ENCODE peak calls at places on chromosomes 6 and 20, in seven cellular contexts. O is activated CD8-positive, alpha-beta memory T cell treated with anti-CD3 and anti-CD28 coated beads for 4 hours; A is hepatocyte; G is effector memory CD4-positive, alpha-beta T cell; R is mucosa of descending colon; N is NCI-H1092; E is NCI-H1417. T is an unnamed sample.

GRCh38 chr6:106128981-106129761 is 43.0 kb downstream of the PRDM1 start:
- DNase-seq in A (peak), N (no peak), E (no peak), R (no peak), O (no peak), G (no peak), T (no peak)

GRCh38 chr20:64131406-64131805 is 24.0 kb upstream of the NPBWR2 start:
- DNase-seq in N (no peak), R (no peak), O (no peak), G (no peak), E (no peak), A (no peak), T (no peak)

GRCh38 chr6:124064317-124065113 is 260.9 kb downstream of the NKAIN2 start:
- DNase-seq in N (no peak), A (no peak), G (no peak), O (no peak), E (no peak), R (no peak), T (no peak)

GRCh38 chr6:147808631-147809030 is 300.1 kb downstream of the SAMD5 start:
- DNase-seq in O (no peak), N (no peak), R (no peak), E (no peak), G (no peak), A (no peak), T (no peak)

GRCh38 chr6:17115251-17116089 is 13.6 kb downstream of the STMND1 start:
- DNase-seq in O (no peak), E (no peak), A (peak), G (no peak), N (no peak), R (no peak), T (no peak)

GRCh38 chr6:97842536-97842935 is 559.5 kb upstream of the MMS22L start:
- DNase-seq in N (no peak), G (no peak), R (no peak), A (no peak), O (no peak), E (no peak), T (no peak)

GRCh38 chr6:111381126-111381525 is 101.9 kb downstream of the REV3L start:
- DNase-seq in E (no peak), O (no peak), A (no peak), R (no peak), N (no peak), G (no peak), T (no peak)

GRCh38 chr20:46312075-46312944 is 4.0 kb upstream of the CDH22 start:
- DNase-seq in O (no peak), R (no peak), A (peak), N (no peak), G (no peak), E (no peak), T (no peak)

GRCh38 chr6:164168595-164168994 is 754.1 kb downstream of the QKI start:
- DNase-seq in R (no peak), E (no peak), G (no peak), O (no peak), N (no peak), A (no peak), T (no peak)

GRCh38 chr20:48238326-48238725 is 453.0 kb upstream of the SULF2 start:
- DNase-seq in A (no peak), G (no peak), R (no peak), O (no peak), N (no peak), E (no peak), T (no peak)

GRCh38 chr6:63649269-63649668 is 13.7 kb downstream of the PHF3 start:
- DNase-seq in E (no peak), N (no peak), R (no peak), O (no peak), A (no peak), G (no peak), T (no peak)

GRCh38 chr20:63071541-63072181 is 64.9 kb upstream of the BHLHE23 start:
- DNase-seq in N (no peak), R (peak), G (no peak), E (peak), A (no peak), O (no peak), T (no peak)

GRCh38 chr6:149723771-149724417 is 6.0 kb upstream of the LATS1 start:
- DNase-seq in E (peak), N (no peak), G (no peak), R (no peak), A (peak), O (peak), T (no peak)

GRCh38 chr6:170132561-170132991 is 158.3 kb downstream of the DLL1 start:
- DNase-seq in N (no peak), O (no peak), E (no peak), G (no peak), R (no peak), A (no peak), T (no peak)

GRCh38 chr6:42453649-42454427 is 2.1 kb upstream of the TRERF1 start:
- DNase-seq in A (peak), R (peak), O (no peak), G (no peak), N (peak), E (no peak), T (no peak)

GRCh38 chr20:57655812-57656161 is 35.6 kb upstream of the ZBP1 start:
- DNase-seq in E (no peak), O (no peak), R (peak), G (no peak), A (no peak), N (no peak), T (no peak)

GRCh38 chr20:363319-364078 is 16.6 kb downstream of the NRSN2 start:
- DNase-seq in A (peak), O (no peak), R (no peak), E (no peak), G (no peak), N (no peak), T (no peak)

GRCh38 chr20:63087236-63087871 is 80.6 kb upstream of the BHLHE23 start:
- DNase-seq in O (no peak), R (peak), A (no peak), N (no peak), G (no peak), E (no peak), T (no peak)

GRCh38 chr6:43707767-43708166 is 20.2 kb upstream of the MRPS18A start:
- DNase-seq in G (no peak), N (no peak), O (no peak), E (no peak), R (no peak), A (no peak), T (no peak)

GRCh38 chr20:38343798-38344701 is 2.2 kb upstream of the LBP start:
- DNase-seq in N (no peak), R (no peak), E (no peak), A (peak), O (no peak), G (no peak), T (no peak)

GRCh38 chr6:33215281-33215680 is 7.0 kb downstream of the RING1 start:
- DNase-seq in O (no peak), N (no peak), E (no peak), A (no peak), G (no peak), R (no peak), T (no peak)

GRCh38 chr6:139927236-139927635 is 552.8 kb upstream of the CITED2 start:
- DNase-seq in G (no peak), R (no peak), A (no peak), O (no peak), N (no peak), E (no peak), T (no peak)

GRCh38 chr6:55902796-55903195 is 27.4 kb upstream of the BMP5 start:
- DNase-seq in E (no peak), A (peak), G (no peak), O (no peak), N (no peak), R (no peak), T (no peak)

GRCh38 chr20:38127011-38127621 is 38.0 kb downstream of the TGM2 start:
- DNase-seq in O (no peak), R (no peak), A (peak), E (no peak), N (peak), G (no peak), T (no peak)

GRCh38 chr6:149863846-149864577 is at the start of gene LRP11:
- DNase-seq in G (peak), R (peak), E (peak), A (peak), N (peak), O (peak), T (peak)

GRCh38 chr6:13368716-13369115 is 40.4 kb upstream of the TBC1D7 start:
- DNase-seq in N (no peak), G (no peak), A (no peak), O (no peak), R (no peak), E (no peak), T (no peak)

GRCh38 chr20:52269327-52269726 is 77.7 kb upstream of the ZFP64 start:
- DNase-seq in N (no peak), R (no peak), O (no peak), A (no peak), E (no peak), G (no peak), T (no peak)

GRCh38 chr20:60677819-60678218 is 574.2 kb upstream of the CDH4 start:
- DNase-seq in N (no peak), E (no peak), A (no peak), O (no peak), R (no peak), G (no peak), T (no peak)

GRCh38 chr6:94376876-94377275 is 957.5 kb upstream of the EPHA7 start:
- DNase-seq in O (no peak), E (no peak), G (no peak), R (no peak), A (no peak), N (no peak), T (no peak)

GRCh38 chr6:3341467-3341866 is 82.7 kb downstream of the PSMG4 start:
- DNase-seq in G (no peak), A (no peak), R (no peak), E (no peak), O (no peak), N (no peak), T (no peak)

GRCh38 chr6:109139109-109139508 is 43.8 kb downstream of the CEP57L1 start:
- DNase-seq in R (no peak), N (no peak), E (no peak), G (no peak), A (no peak), O (no peak), T (no peak)

GRCh38 chr6:127023001-127023778 is 95.3 kb upstream of the RSPO3 start:
- DNase-seq in N (no peak), E (no peak), A (no peak), R (no peak), G (no peak), O (no peak), T (no peak)

GRCh38 chr6:169904051-169904922 is 152.9 kb downstream of the ERMARD start:
- DNase-seq in A (no peak), R (no peak), G (no peak), N (no peak), E (no peak), O (no peak), T (no peak)

GRCh38 chr6:156787569-156788492 is 10.7 kb downstream of the ARID1B start:
- DNase-seq in E (no peak), O (no peak), G (no peak), R (no peak), N (no peak), A (no peak), T (no peak)

GRCh38 chr20:24437322-24438090 is 31.9 kb upstream of the SYNDIG1 start:
- DNase-seq in A (peak), E (no peak), R (no peak), N (no peak), O (no peak), G (no peak), T (no peak)

GRCh38 chr6:45587229-45588060 is 209.7 kb upstream of the SUPT3H start:
- DNase-seq in R (no peak), E (no peak), A (no peak), N (no peak), G (no peak), O (no peak), T (no peak)

GRCh38 chr6:20564269-20564668 is 30.0 kb downstream of the CDKAL1 start:
- DNase-seq in O (no peak), G (no peak), R (no peak), E (peak), N (no peak), A (no peak), T (peak)

GRCh38 chr6:30727920-30728605 is 7.9 kb downstream of the TUBB start:
- DNase-seq in E (no peak), G (no peak), A (peak), N (no peak), O (no peak), R (no peak), T (no peak)

GRCh38 chr6:39143238-39143930 is 28.4 kb upstream of the SAYSD1 start:
- DNase-seq in O (no peak), G (no peak), E (no peak), A (no peak), R (no peak), N (no peak), T (no peak)